ENCODE peak calls at places on chromosomes 7 and 10, in eight cellular contexts. One of them, this sample, is unnamed.

GRCh38 chr10:112949875-112950507 is at the start of gene TCF7L2:
- DNase-seq in left ventricle myocardium inferior: peak; percentile 96
- DNase-seq in osteoblast: peak; percentile 96
- DNase-seq in mesenchymal stem cell: peak; percentile 98
- DNase-seq in CD4-positive, alpha-beta T cell: peak; percentile 42
- DNase-seq in mesendoderm: peak; percentile 100
- DNase-seq in aorta: peak; percentile 97
- DNase-seq in naive thymus-derived CD4-positive, alpha-beta T cell: peak; percentile 50
- DNase-seq in this sample: peak; percentile 82

GRCh38 chr10:132238371-132239125 is 51.8 kb downstream of the DPYSL4 start:
- DNase-seq in CD4-positive, alpha-beta T cell: no peak
- DNase-seq in left ventricle myocardium inferior: no peak
- DNase-seq in mesendoderm: no peak
- DNase-seq in mesenchymal stem cell: no peak
- DNase-seq in naive thymus-derived CD4-positive, alpha-beta T cell: no peak
- DNase-seq in aorta: no peak
- DNase-seq in osteoblast: peak; percentile 73
- DNase-seq in this sample: no peak

GRCh38 chr10:80204193-80204714 is 1.1 kb downstream of the ANXA11 start:
- DNase-seq in aorta: peak; percentile 55
- DNase-seq in CD4-positive, alpha-beta T cell: no peak
- DNase-seq in osteoblast: no peak
- DNase-seq in left ventricle myocardium inferior: peak; percentile 25
- DNase-seq in mesenchymal stem cell: peak; percentile 46
- DNase-seq in mesendoderm: peak; percentile 82
- DNase-seq in naive thymus-derived CD4-positive, alpha-beta T cell: no peak
- DNase-seq in this sample: no peak

GRCh38 chr10:107163904-107164861 is at the start of gene SORCS1:
- DNase-seq in CD4-positive, alpha-beta T cell: no peak
- DNase-seq in left ventricle myocardium inferior: peak; percentile 34
- DNase-seq in osteoblast: peak; percentile 58
- DNase-seq in naive thymus-derived CD4-positive, alpha-beta T cell: no peak
- DNase-seq in mesenchymal stem cell: no peak
- DNase-seq in mesendoderm: peak; percentile 59
- DNase-seq in aorta: no peak
- DNase-seq in this sample: no peak

GRCh38 chr10:103451091-103451801 is 924 bp downstream of the CALHM2 start:
- DNase-seq in mesendoderm: peak; percentile 34
- DNase-seq in mesenchymal stem cell: no peak
- DNase-seq in CD4-positive, alpha-beta T cell: peak; percentile 26
- DNase-seq in osteoblast: peak; percentile 95
- DNase-seq in naive thymus-derived CD4-positive, alpha-beta T cell: peak; percentile 44
- DNase-seq in aorta: peak; percentile 89
- DNase-seq in left ventricle myocardium inferior: peak; percentile 77
- DNase-seq in this sample: no peak

GRCh38 chr7:138585283-138585993 is 115.7 kb downstream of the SVOPL start:
- DNase-seq in aorta: no peak
- DNase-seq in mesenchymal stem cell: no peak
- DNase-seq in CD4-positive, alpha-beta T cell: no peak
- DNase-seq in left ventricle myocardium inferior: no peak
- DNase-seq in mesendoderm: no peak
- DNase-seq in naive thymus-derived CD4-positive, alpha-beta T cell: no peak
- DNase-seq in osteoblast: no peak
- DNase-seq in this sample: no peak

GRCh38 chr10:60943372-60944158 is 420 bp downstream of the RHOBTB1 start:
- DNase-seq in aorta: peak; percentile 83
- DNase-seq in mesenchymal stem cell: peak; percentile 87
- DNase-seq in left ventricle myocardium inferior: peak; percentile 71
- DNase-seq in osteoblast: peak; percentile 89
- DNase-seq in naive thymus-derived CD4-positive, alpha-beta T cell: no peak
- DNase-seq in mesendoderm: peak; percentile 91
- DNase-seq in CD4-positive, alpha-beta T cell: no peak
- DNase-seq in this sample: no peak

GRCh38 chr7:141354251-141354650 is 197.0 kb upstream of the AGK start:
- DNase-seq in mesendoderm: no peak
- DNase-seq in osteoblast: peak; percentile 53
- DNase-seq in naive thymus-derived CD4-positive, alpha-beta T cell: no peak
- DNase-seq in CD4-positive, alpha-beta T cell: no peak
- DNase-seq in aorta: no peak
- DNase-seq in left ventricle myocardium inferior: no peak
- DNase-seq in mesenchymal stem cell: no peak
- DNase-seq in this sample: no peak

GRCh38 chr7:6148724-6149360 is 117.7 kb downstream of the ANKRD61 start:
- DNase-seq in osteoblast: peak; percentile 52
- DNase-seq in naive thymus-derived CD4-positive, alpha-beta T cell: no peak
- DNase-seq in mesenchymal stem cell: no peak
- DNase-seq in CD4-positive, alpha-beta T cell: no peak
- DNase-seq in aorta: no peak
- DNase-seq in mesendoderm: no peak
- DNase-seq in left ventricle myocardium inferior: no peak
- DNase-seq in this sample: no peak

GRCh38 chr7:128167316-128167691 is 73.8 kb upstream of the LEP start:
- DNase-seq in mesenchymal stem cell: peak; percentile 79
- DNase-seq in left ventricle myocardium inferior: no peak
- DNase-seq in naive thymus-derived CD4-positive, alpha-beta T cell: no peak
- DNase-seq in aorta: no peak
- DNase-seq in osteoblast: peak; percentile 97
- DNase-seq in CD4-positive, alpha-beta T cell: no peak
- DNase-seq in mesendoderm: peak; percentile 60
- DNase-seq in this sample: no peak

GRCh38 chr7:98110249-98111022 is 3.8 kb downstream of the LMTK2 start:
- DNase-seq in left ventricle myocardium inferior: no peak
- DNase-seq in mesenchymal stem cell: no peak
- DNase-seq in naive thymus-derived CD4-positive, alpha-beta T cell: no peak
- DNase-seq in aorta: no peak
- DNase-seq in mesendoderm: peak; percentile 67
- DNase-seq in osteoblast: no peak
- DNase-seq in CD4-positive, alpha-beta T cell: no peak
- DNase-seq in this sample: no peak

GRCh38 chr7:30683306-30683705 is 1.1 kb upstream of the CRHR2 start:
- DNase-seq in osteoblast: no peak
- DNase-seq in CD4-positive, alpha-beta T cell: no peak
- DNase-seq in mesendoderm: no peak
- DNase-seq in aorta: no peak
- DNase-seq in mesenchymal stem cell: no peak
- DNase-seq in left ventricle myocardium inferior: no peak
- DNase-seq in naive thymus-derived CD4-positive, alpha-beta T cell: no peak
- DNase-seq in this sample: no peak

GRCh38 chr7:91557789-91558396 is 293.7 kb downstream of the FZD1 start:
- DNase-seq in mesendoderm: no peak
- DNase-seq in naive thymus-derived CD4-positive, alpha-beta T cell: no peak
- DNase-seq in mesenchymal stem cell: peak; percentile 2
- DNase-seq in left ventricle myocardium inferior: no peak
- DNase-seq in aorta: no peak
- DNase-seq in osteoblast: no peak
- DNase-seq in CD4-positive, alpha-beta T cell: no peak
- DNase-seq in this sample: peak; percentile 96

GRCh38 chr10:37712489-37713131 is 144.8 kb downstream of the ZNF248 start:
- DNase-seq in aorta: no peak
- DNase-seq in mesendoderm: no peak
- DNase-seq in osteoblast: no peak
- DNase-seq in mesenchymal stem cell: no peak
- DNase-seq in left ventricle myocardium inferior: peak; percentile 55
- DNase-seq in naive thymus-derived CD4-positive, alpha-beta T cell: no peak
- DNase-seq in CD4-positive, alpha-beta T cell: no peak
- DNase-seq in this sample: no peak

GRCh38 chr10:48535416-48536225 is 69.3 kb downstream of the ARHGAP22 start:
- DNase-seq in CD4-positive, alpha-beta T cell: no peak
- DNase-seq in osteoblast: no peak
- DNase-seq in aorta: no peak
- DNase-seq in left ventricle myocardium inferior: no peak
- DNase-seq in mesenchymal stem cell: no peak
- DNase-seq in naive thymus-derived CD4-positive, alpha-beta T cell: no peak
- DNase-seq in mesendoderm: no peak
- DNase-seq in this sample: no peak

GRCh38 chr7:137957887-137958286 is 44.0 kb downstream of the CREB3L2 start:
- DNase-seq in CD4-positive, alpha-beta T cell: no peak
- DNase-seq in naive thymus-derived CD4-positive, alpha-beta T cell: no peak
- DNase-seq in mesenchymal stem cell: peak; percentile 80
- DNase-seq in aorta: peak; percentile 70
- DNase-seq in left ventricle myocardium inferior: peak; percentile 31
- DNase-seq in osteoblast: peak; percentile 90
- DNase-seq in mesendoderm: peak; percentile 57
- DNase-seq in this sample: no peak

GRCh38 chr10:76649723-76650127 is 987.9 kb downstream of the KCNMA1 start:
- DNase-seq in osteoblast: peak; percentile 79
- DNase-seq in mesenchymal stem cell: peak; percentile 48
- DNase-seq in CD4-positive, alpha-beta T cell: no peak
- DNase-seq in aorta: peak; percentile 50
- DNase-seq in naive thymus-derived CD4-positive, alpha-beta T cell: no peak
- DNase-seq in left ventricle myocardium inferior: no peak
- DNase-seq in mesendoderm: no peak
- DNase-seq in this sample: no peak

GRCh38 chr10:85888004-85888403 is 478.6 kb downstream of the GRID1 start:
- DNase-seq in mesendoderm: no peak
- DNase-seq in aorta: no peak
- DNase-seq in left ventricle myocardium inferior: no peak
- DNase-seq in osteoblast: no peak
- DNase-seq in mesenchymal stem cell: no peak
- DNase-seq in CD4-positive, alpha-beta T cell: no peak
- DNase-seq in naive thymus-derived CD4-positive, alpha-beta T cell: no peak
- DNase-seq in this sample: no peak

GRCh38 chr7:11788568-11788967 is 43.4 kb downstream of the THSD7A start:
- DNase-seq in left ventricle myocardium inferior: no peak
- DNase-seq in naive thymus-derived CD4-positive, alpha-beta T cell: no peak
- DNase-seq in aorta: no peak
- DNase-seq in CD4-positive, alpha-beta T cell: no peak
- DNase-seq in osteoblast: no peak
- DNase-seq in mesenchymal stem cell: no peak
- DNase-seq in mesendoderm: no peak
- DNase-seq in this sample: no peak

GRCh38 chr10:16788125-16788524 is 29.1 kb downstream of the RSU1 start:
- DNase-seq in left ventricle myocardium inferior: no peak
- DNase-seq in mesendoderm: no peak
- DNase-seq in osteoblast: no peak
- DNase-seq in aorta: no peak
- DNase-seq in naive thymus-derived CD4-positive, alpha-beta T cell: no peak
- DNase-seq in CD4-positive, alpha-beta T cell: no peak
- DNase-seq in mesenchymal stem cell: no peak
- DNase-seq in this sample: no peak

GRCh38 chr7:73725703-73726466 is 6.4 kb upstream of the STX1A start:
- DNase-seq in CD4-positive, alpha-beta T cell: peak; percentile 94
- DNase-seq in left ventricle myocardium inferior: peak; percentile 85
- DNase-seq in osteoblast: peak; percentile 96
- DNase-seq in mesendoderm: peak; percentile 80
- DNase-seq in mesenchymal stem cell: peak; percentile 67
- DNase-seq in naive thymus-derived CD4-positive, alpha-beta T cell: peak; percentile 80
- DNase-seq in aorta: peak; percentile 87
- DNase-seq in this sample: no peak

GRCh38 chr10:87646920-87647319 is 12.8 kb upstream of the PAPSS2 start:
- DNase-seq in left ventricle myocardium inferior: no peak
- DNase-seq in aorta: no peak
- DNase-seq in osteoblast: no peak
- DNase-seq in mesendoderm: no peak
- DNase-seq in CD4-positive, alpha-beta T cell: no peak
- DNase-seq in naive thymus-derived CD4-positive, alpha-beta T cell: no peak
- DNase-seq in mesenchymal stem cell: no peak
- DNase-seq in this sample: no peak

GRCh38 chr7:129825005-129825553 is 127.7 kb downstream of the UBE2H start:
- DNase-seq in aorta: peak; percentile 77
- DNase-seq in left ventricle myocardium inferior: peak; percentile 47
- DNase-seq in mesendoderm: peak; percentile 99
- DNase-seq in CD4-positive, alpha-beta T cell: no peak
- DNase-seq in naive thymus-derived CD4-positive, alpha-beta T cell: no peak
- DNase-seq in mesenchymal stem cell: peak; percentile 54
- DNase-seq in osteoblast: peak; percentile 92
- DNase-seq in this sample: no peak

GRCh38 chr10:34549953-34550352 is 265.1 kb downstream of the PARD3 start:
- DNase-seq in aorta: no peak
- DNase-seq in osteoblast: no peak
- DNase-seq in mesendoderm: no peak
- DNase-seq in naive thymus-derived CD4-positive, alpha-beta T cell: no peak
- DNase-seq in CD4-positive, alpha-beta T cell: no peak
- DNase-seq in mesenchymal stem cell: no peak
- DNase-seq in left ventricle myocardium inferior: no peak
- DNase-seq in this sample: no peak

GRCh38 chr10:34548466-34548865 is 266.6 kb downstream of the PARD3 start:
- DNase-seq in naive thymus-derived CD4-positive, alpha-beta T cell: no peak
- DNase-seq in aorta: no peak
- DNase-seq in left ventricle myocardium inferior: no peak
- DNase-seq in mesenchymal stem cell: no peak
- DNase-seq in mesendoderm: no peak
- DNase-seq in osteoblast: no peak
- DNase-seq in CD4-positive, alpha-beta T cell: no peak
- DNase-seq in this sample: no peak

GRCh38 chr10:34547695-34548094 is 267.4 kb downstream of the PARD3 start:
- DNase-seq in CD4-positive, alpha-beta T cell: no peak
- DNase-seq in left ventricle myocardium inferior: no peak
- DNase-seq in mesendoderm: no peak
- DNase-seq in aorta: no peak
- DNase-seq in mesenchymal stem cell: no peak
- DNase-seq in naive thymus-derived CD4-positive, alpha-beta T cell: no peak
- DNase-seq in osteoblast: no peak
- DNase-seq in this sample: no peak

GRCh38 chr10:34549001-34549400 is 266.1 kb downstream of the PARD3 start:
- DNase-seq in mesenchymal stem cell: no peak
- DNase-seq in CD4-positive, alpha-beta T cell: no peak
- DNase-seq in naive thymus-derived CD4-positive, alpha-beta T cell: no peak
- DNase-seq in osteoblast: no peak
- DNase-seq in aorta: no peak
- DNase-seq in mesendoderm: no peak
- DNase-seq in left ventricle myocardium inferior: no peak
- DNase-seq in this sample: no peak

GRCh38 chr10:34547283-34547682 is 267.8 kb downstream of the PARD3 start:
- DNase-seq in mesenchymal stem cell: peak; percentile 31
- DNase-seq in mesendoderm: no peak
- DNase-seq in naive thymus-derived CD4-positive, alpha-beta T cell: no peak
- DNase-seq in osteoblast: no peak
- DNase-seq in left ventricle myocardium inferior: no peak
- DNase-seq in CD4-positive, alpha-beta T cell: no peak
- DNase-seq in aorta: no peak
- DNase-seq in this sample: no peak
- H3K27ac ChIP-seq in mesenchymal stem cell: no peak overlapping the region
- H3K27ac ChIP-seq in mesendoderm: no peak overlapping the region
- H3K27ac ChIP-seq in naive thymus-derived CD4-positive, alpha-beta T cell: no peak overlapping the region
- H3K27ac ChIP-seq in osteoblast: no peak overlapping the region
- H3K27ac ChIP-seq in left ventricle myocardium inferior: no peak overlapping the region
- H3K27ac ChIP-seq in CD4-positive, alpha-beta T cell: no peak overlapping the region
- H3K27ac ChIP-seq in aorta: no peak overlapping the region
- H3K27ac ChIP-seq in this sample: no peak overlapping the region

GRCh38 chr10:117514971-117515370 is 27.6 kb upstream of the EMX2 start:
- DNase-seq in naive thymus-derived CD4-positive, alpha-beta T cell: no peak
- DNase-seq in mesendoderm: no peak
- DNase-seq in aorta: no peak
- DNase-seq in osteoblast: no peak
- DNase-seq in mesenchymal stem cell: no peak
- DNase-seq in CD4-positive, alpha-beta T cell: no peak
- DNase-seq in left ventricle myocardium inferior: no peak
- DNase-seq in this sample: no peak
- H3K27ac ChIP-seq in naive thymus-derived CD4-positive, alpha-beta T cell: no peak overlapping the region
- H3K27ac ChIP-seq in mesendoderm: no peak overlapping the region
- H3K27ac ChIP-seq in aorta: no peak overlapping the region
- H3K27ac ChIP-seq in osteoblast: no peak overlapping the region
- H3K27ac ChIP-seq in mesenchymal stem cell: no peak overlapping the region
- H3K27ac ChIP-seq in CD4-positive, alpha-beta T cell: no peak overlapping the region
- H3K27ac ChIP-seq in left ventricle myocardium inferior: no peak overlapping the region
- H3K27ac ChIP-seq in this sample: no peak overlapping the region

GRCh38 chr7:47508389-47509380 is 73.2 kb downstream of the TNS3 start:
- DNase-seq in aorta: no peak
- DNase-seq in naive thymus-derived CD4-positive, alpha-beta T cell: no peak
- DNase-seq in osteoblast: peak; percentile 37
- DNase-seq in CD4-positive, alpha-beta T cell: no peak
- DNase-seq in left ventricle myocardium inferior: no peak
- DNase-seq in mesenchymal stem cell: no peak
- DNase-seq in mesendoderm: peak; percentile 73
- DNase-seq in this sample: no peak
- H3K27ac ChIP-seq in aorta: no peak overlapping the region
- H3K27ac ChIP-seq in naive thymus-derived CD4-positive, alpha-beta T cell: no peak overlapping the region
- H3K27ac ChIP-seq in osteoblast: peak overlapping the region; percentile 5
- H3K27ac ChIP-seq in CD4-positive, alpha-beta T cell: no peak overlapping the region
- H3K27ac ChIP-seq in left ventricle myocardium inferior: no peak overlapping the region
- H3K27ac ChIP-seq in mesenchymal stem cell: no peak overlapping the region
- H3K27ac ChIP-seq in mesendoderm: no peak overlapping the region
- H3K27ac ChIP-seq in this sample: no peak overlapping the region

GRCh38 chr7:79132844-79133451 is 320.5 kb downstream of the MAGI2 start:
- DNase-seq in mesendoderm: no peak
- DNase-seq in osteoblast: no peak
- DNase-seq in left ventricle myocardium inferior: no peak
- DNase-seq in mesenchymal stem cell: peak; percentile 19
- DNase-seq in naive thymus-derived CD4-positive, alpha-beta T cell: no peak
- DNase-seq in CD4-positive, alpha-beta T cell: no peak
- DNase-seq in aorta: no peak
- DNase-seq in this sample: no peak
- H3K27ac ChIP-seq in mesendoderm: no peak overlapping the region
- H3K27ac ChIP-seq in osteoblast: no peak overlapping the region
- H3K27ac ChIP-seq in left ventricle myocardium inferior: no peak overlapping the region
- H3K27ac ChIP-seq in mesenchymal stem cell: no peak overlapping the region
- H3K27ac ChIP-seq in naive thymus-derived CD4-positive, alpha-beta T cell: no peak overlapping the region
- H3K27ac ChIP-seq in CD4-positive, alpha-beta T cell: no peak overlapping the region
- H3K27ac ChIP-seq in aorta: no peak overlapping the region
- H3K27ac ChIP-seq in this sample: no peak overlapping the region